ENCODE peak calls at places on chromosomes 1 and 21, in four cellular contexts. Y, K, H and E are unnamed samples.

GRCh38 chr1:43986712-43987111 is 4.7 kb upstream of the CCDC24 start:
- DNase-seq in Y (no peak), K (no peak), H (no peak), E (no peak)

GRCh38 chr1:238681451-238681850 is 704.9 kb upstream of the CHRM3 start:
- DNase-seq in Y (no peak), K (no peak), H (no peak), E (no peak)

GRCh38 chr1:39625009-39625408 is 14.4 kb downstream of the HEYL start:
- DNase-seq in Y (no peak), K (no peak), H (no peak), E (no peak)

GRCh38 chr1:186461014-186461413 is at the start of gene PDC:
- DNase-seq in Y (no peak), K (no peak), H (no peak), E (no peak)

GRCh38 chr1:14945132-14946010 is 208.2 kb upstream of the TMEM51 start:
- DNase-seq in Y (peak), K (no peak), H (peak), E (no peak)

GRCh38 chr1:25875856-25876692 is 566 bp upstream of the PAQR7 start:
- DNase-seq in Y (no peak), K (no peak), H (peak), E (no peak)

GRCh38 chr1:39988618-39989343 is 33.8 kb downstream of the MFSD2A start:
- DNase-seq in Y (no peak), K (no peak), H (no peak), E (no peak)

GRCh38 chr21:43662286-43662685 is 2.9 kb downstream of the RRP1B start:
- DNase-seq in Y (no peak), K (no peak), H (no peak), E (no peak)

GRCh38 chr1:24898152-24898908 is 31.7 kb downstream of the RUNX3 start:
- DNase-seq in Y (peak), K (peak), H (peak), E (peak)

GRCh38 chr21:41228006-41228370 is 60.0 kb downstream of the BACE2 start:
- DNase-seq in Y (no peak), K (no peak), H (no peak), E (no peak)

GRCh38 chr1:85307987-85308836 is 31.8 kb upstream of the BCL10 start:
- DNase-seq in Y (peak), K (peak), H (peak), E (peak)

GRCh38 chr1:46131727-46132528 is 501 bp downstream of the PIK3R3 start:
- DNase-seq in Y (peak), K (peak), H (peak), E (no peak)

GRCh38 chr21:42427809-42428419 is 24.2 kb downstream of the UBASH3A start:
- DNase-seq in Y (no peak), K (no peak), H (no peak), E (no peak)

GRCh38 chr21:44929242-44929798 is 8.6 kb upstream of the ITGB2 start:
- DNase-seq in Y (no peak), K (no peak), H (no peak), E (no peak)

GRCh38 chr1:86154581-86155060 is 2.0 kb downstream of the COL24A1 start:
- DNase-seq in Y (no peak), K (no peak), H (peak), E (peak)

GRCh38 chr21:44428281-44428942 is 26.9 kb upstream of the LRRC3 start:
- DNase-seq in Y (no peak), K (no peak), H (peak), E (no peak)

GRCh38 chr1:92749024-92749634 is 35.8 kb downstream of the EVI5 start:
- DNase-seq in Y (peak), K (peak), H (peak), E (peak)

GRCh38 chr1:94634977-94635416 is 93.4 kb upstream of the F3 start:
- DNase-seq in Y (no peak), K (no peak), H (no peak), E (no peak)
- TF ChIP-seq CTCF in Y (no peak), K (no peak), H (peak), E (no peak)

GRCh38 chr1:54273092-54273836 is 73.3 kb downstream of the MRPL37 start:
- DNase-seq in Y (peak), K (no peak), H (peak), E (no peak)
- TF ChIP-seq CTCF in Y (no peak), K (no peak), H (peak), E (no peak)

DNA sequence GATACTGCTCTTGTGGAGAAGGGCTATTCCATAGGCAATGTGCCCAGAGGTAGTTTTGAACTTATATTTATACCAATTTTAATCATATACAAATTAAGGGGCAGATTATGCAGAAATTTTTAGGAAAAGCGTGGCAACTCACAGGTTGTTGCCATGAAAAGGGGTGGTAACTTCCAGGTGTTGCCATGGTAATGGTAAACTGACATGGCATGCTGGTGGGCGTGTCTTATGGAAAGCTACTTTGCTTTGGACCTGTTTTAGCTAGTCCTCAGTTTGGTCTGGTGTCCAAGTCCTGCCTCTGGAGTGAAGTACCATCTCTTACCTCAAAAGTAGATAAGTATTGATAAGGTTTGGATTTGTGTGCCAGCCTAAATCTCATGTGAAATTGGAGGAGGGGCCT is 7.9 kb upstream of the IL23R start:
- DNase-seq in Y (no peak), K (no peak), H (peak), E (no peak)
- TF ChIP-seq CTCF in Y (no peak), K (no peak), H (no peak), E (no peak)

DNA sequence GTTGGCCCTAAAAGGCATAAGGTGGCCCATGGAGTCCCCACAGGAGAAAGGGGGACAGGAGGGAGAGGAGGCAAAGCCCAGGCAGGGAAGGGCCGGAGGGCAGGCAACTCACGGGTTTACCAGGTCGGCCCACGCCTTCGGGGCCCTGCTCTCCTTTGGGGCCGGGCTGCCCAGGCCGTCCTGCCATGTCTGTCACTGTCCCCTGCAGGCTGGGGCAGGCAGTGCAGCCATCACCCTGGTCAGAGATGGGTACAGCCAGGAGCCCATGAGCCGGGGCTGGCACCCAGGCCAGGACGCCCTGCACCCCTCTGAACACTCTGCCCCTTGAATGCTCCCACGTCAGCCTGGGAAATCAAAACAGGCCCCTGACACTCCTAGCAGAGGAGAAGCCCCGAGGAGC is 19.8 kb downstream of the COL16A1 start:
- DNase-seq in Y (no peak), K (peak), H (peak), E (peak)
- TF ChIP-seq CTCF in Y (no peak), K (peak), H (peak), E (peak)

GRCh38 chr1:209057901-209058300 is 525.6 kb upstream of the CAMK1G start:
- DNase-seq in Y (no peak), K (no peak), H (no peak), E (no peak)
- TF ChIP-seq CTCF in Y (no peak), K (no peak), H (no peak), E (no peak)